ENCODE peak calls at places on chromosome 13, in nine cellular contexts. F, S, X, L, W, Q, Y, G and K are unnamed samples.

GRCh38 chr13:47417485-47417884 is 520.6 kb upstream of the HTR2A start:
- DNase-seq in F (no peak), S (no peak), X (no peak), L (no peak), W (no peak), Q (no peak), Y (no peak), G (no peak), K (no peak)

GRCh38 chr13:109383683-109384082 is 402.7 kb downstream of the IRS2 start:
- DNase-seq in F (no peak), S (no peak), X (no peak), L (peak; percentile 82), W (no peak), Q (peak; percentile 87), Y (no peak), G (peak; percentile 61), K (no peak)

GRCh38 chr13:98397221-98397620 is 179.7 kb downstream of the STK24 start:
- DNase-seq in F (no peak), S (no peak), X (no peak), L (peak; percentile 31), W (no peak), Q (peak; percentile 32), Y (no peak), G (peak; percentile 30), K (no peak)

GRCh38 chr13:60410299-60410698 is 13.3 kb downstream of the TDRD3 start:
- DNase-seq in F (no peak), S (no peak), X (no peak), L (no peak), W (no peak), Q (no peak), Y (no peak), G (no peak), K (no peak)

GRCh38 chr13:105502193-105502592 is 1033.3 kb downstream of the EFNB2 start:
- DNase-seq in F (no peak), S (no peak), X (no peak), L (no peak), W (no peak), Q (no peak), Y (no peak), G (no peak), K (no peak)

GRCh38 chr13:32164622-32165268 is 133.2 kb downstream of the FRY start:
- DNase-seq in F (peak; percentile 76), S (no peak), X (no peak), L (peak; percentile 64), W (no peak), Q (peak; percentile 75), Y (no peak), G (peak; percentile 82), K (peak; percentile 50)

GRCh38 chr13:103386341-103386740 is 320.1 kb upstream of the SLC10A2 start:
- DNase-seq in F (peak; percentile 2), S (no peak), X (no peak), L (peak; percentile 1), W (no peak), Q (peak; percentile 84), Y (no peak), G (peak; percentile 45), K (no peak)

GRCh38 chr13:91804724-91805123 is 406.3 kb downstream of the GPC5 start:
- DNase-seq in F (no peak), S (no peak), X (no peak), L (no peak), W (no peak), Q (no peak), Y (no peak), G (no peak), K (no peak)

GRCh38 chr13:113419531-113420183 is 33.6 kb downstream of the ADPRHL1 start:
- DNase-seq in F (no peak), S (no peak), X (no peak), L (no peak), W (no peak), Q (no peak), Y (no peak), G (no peak), K (no peak)

GRCh38 chr13:38213307-38213706 is 136.3 kb upstream of the UFM1 start:
- DNase-seq in F (no peak), S (no peak), X (no peak), L (peak; percentile 44), W (no peak), Q (peak; percentile 37), Y (no peak), G (peak; percentile 11), K (no peak)

GRCh38 chr13:50679321-50679720 is 164.2 kb downstream of the DLEU7 start:
- DNase-seq in F (no peak), S (no peak), X (no peak), L (peak; percentile 58), W (no peak), Q (peak; percentile 49), Y (no peak), G (peak; percentile 54), K (no peak)

GRCh38 chr13:21898990-21899389 is 228.1 kb downstream of the FGF9 start:
- DNase-seq in F (no peak), S (no peak), X (no peak), L (no peak), W (no peak), Q (no peak), Y (no peak), G (no peak), K (no peak)

GRCh38 chr13:89255844-89256406 is 1584.8 kb downstream of the SLITRK5 start:
- DNase-seq in F (no peak), S (no peak), X (no peak), L (no peak), W (no peak), Q (no peak), Y (no peak), G (no peak), K (no peak)

GRCh38 chr13:71602327-71602726 is 264.7 kb downstream of the DACH1 start:
- DNase-seq in F (no peak), S (no peak), X (no peak), L (no peak), W (no peak), Q (no peak), Y (no peak), G (no peak), K (no peak)

GRCh38 chr13:33519561-33520479 is 234.3 kb upstream of the STARD13 start:
- DNase-seq in F (no peak), S (no peak), X (no peak), L (peak; percentile 86), W (no peak), Q (peak; percentile 90), Y (no peak), G (peak; percentile 75), K (no peak)

GRCh38 chr13:113980489-113981064 is 6.7 kb upstream of the C13orf46 start:
- DNase-seq in F (no peak), S (peak; percentile 9), X (no peak), L (no peak), W (peak; percentile 14), Q (no peak), Y (no peak), G (no peak), K (no peak)

GRCh38 chr13:108426893-108427292 is 157.4 kb downstream of the TNFSF13B start:
- DNase-seq in F (no peak), S (no peak), X (no peak), L (no peak), W (no peak), Q (peak; percentile 16), Y (no peak), G (no peak), K (no peak)

DNA sequence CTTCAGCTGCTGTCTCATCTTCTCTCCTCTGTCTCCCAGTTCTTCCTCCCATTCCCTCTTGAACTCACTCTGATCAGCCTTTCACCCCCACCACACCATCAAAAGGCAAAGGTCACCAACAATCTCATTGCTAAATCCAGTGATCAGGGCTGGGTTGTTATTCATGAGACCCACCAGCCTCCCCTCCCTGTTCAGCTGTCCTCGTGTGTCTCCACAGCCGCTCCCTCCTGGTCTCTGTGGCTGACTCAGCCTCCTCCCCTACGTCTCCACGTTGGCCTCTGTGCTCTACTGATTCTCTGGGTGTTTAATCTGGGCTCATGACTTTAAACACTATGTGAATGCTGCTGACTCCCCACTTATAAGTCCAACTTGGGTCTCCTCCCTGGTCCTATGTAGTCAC is 38.9 kb downstream of the PARP4 start:
- DNase-seq in F (no peak), S (no peak), X (no peak), L (no peak), W (no peak), Q (no peak), Y (no peak), G (no peak), K (no peak)
- TF ChIP-seq CTCF in F (no peak), S (no peak), X (no peak), L (no peak), W (no peak), Q (no peak), Y (no peak), G (no peak), K (no peak)

GRCh38 chr13:67221630-67222226 is 8.4 kb downstream of the PCDH9 start:
- DNase-seq in F (no peak), S (no peak), X (no peak), L (no peak), W (no peak), Q (no peak), Y (no peak), G (no peak), K (no peak)
- H3K4me3 ChIP-seq in F (peak overlapping the region; percentile 42), S (no peak overlapping the region), X (no peak overlapping the region), L (no peak overlapping the region), W (peak overlapping the region; percentile 26), Q (no peak overlapping the region), Y (no peak overlapping the region), G (no peak overlapping the region), K (no peak overlapping the region)

GRCh38 chr13:100646030-100646673 is 28.4 kb downstream of the TMTC4 start:
- DNase-seq in F (peak; percentile 33), S (no peak), X (no peak), L (peak; percentile 63), W (no peak), Q (peak; percentile 44), Y (no peak), G (peak; percentile 60), K (no peak)
- TF ChIP-seq CTCF in F (peak; percentile 23), S (no peak), X (peak; percentile 18), L (peak; percentile 57), W (no peak), Q (peak; percentile 61), Y (no peak), G (peak; percentile 77), K (no peak)

DNA sequence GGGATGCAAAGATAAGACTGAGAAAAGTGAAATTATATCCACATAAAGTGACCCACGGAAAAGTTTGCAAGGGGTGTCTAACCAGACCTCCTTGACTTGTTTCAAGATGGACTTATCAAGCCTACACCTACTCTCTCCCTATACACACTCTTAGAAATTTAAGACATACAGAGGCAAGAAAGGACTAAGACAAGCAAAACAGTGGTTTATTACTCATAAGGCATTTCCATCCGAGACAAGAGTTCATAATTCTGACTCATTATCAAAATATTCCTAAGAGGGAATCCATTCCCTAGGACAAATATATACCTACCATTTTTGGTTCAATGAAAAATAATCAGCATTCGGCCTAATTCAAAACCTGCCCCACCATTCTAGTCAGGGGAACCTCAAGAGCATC is 232.6 kb upstream of the GPC6 start:
- DNase-seq in F (no peak), S (no peak), X (no peak), L (peak; percentile 62), W (no peak), Q (peak; percentile 66), Y (no peak), G (peak; percentile 27), K (no peak)
- H3K4me3 ChIP-seq in F (no peak overlapping the region), S (no peak overlapping the region), X (no peak overlapping the region), L (no peak overlapping the region), W (no peak overlapping the region), Q (no peak overlapping the region), Y (no peak overlapping the region), G (no peak overlapping the region), K (no peak overlapping the region)

DNA sequence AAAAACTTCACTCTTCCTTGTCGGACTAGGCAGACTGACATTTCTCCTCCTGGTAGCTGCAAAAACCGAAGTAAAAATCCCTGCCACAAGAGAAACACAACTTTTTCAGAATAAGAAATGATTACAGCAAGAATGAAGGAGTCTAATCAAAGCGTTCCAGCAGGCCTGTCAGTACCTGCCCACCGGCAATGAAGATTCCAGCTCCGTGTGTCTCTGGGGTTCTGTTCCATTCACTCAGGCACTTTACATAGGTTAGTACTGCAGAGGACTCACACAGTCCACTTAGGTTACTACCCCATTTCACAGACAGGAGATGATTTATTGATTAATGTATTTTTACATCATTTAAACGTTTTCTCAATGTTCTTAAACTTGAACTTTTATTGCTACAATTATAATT is 275.5 kb downstream of the NHLRC3 start:
- DNase-seq in F (no peak), S (no peak), X (no peak), L (no peak), W (no peak), Q (no peak), Y (no peak), G (no peak), K (no peak)
- TF ChIP-seq CTCF in F (no peak), S (no peak), X (no peak), L (no peak), W (no peak), Q (no peak), Y (no peak), G (no peak), K (no peak)